ENCODE peak calls at places on chromosome 10, in six cellular contexts. V is natural killer cell; L is astrocyte of the spinal cord; H is Ammon's horn; U is activated T-helper 9 cell treated with anti-CD3 and anti-CD28 coated beads, Interleukin-2, amount 50 U/mL, for 16 hours; S is GM04503. X is an unnamed sample.

GRCh38 chr10:59361659-59362183 is 628 bp downstream of the FAM13C start:
- DNase-seq in S (no peak), L (no peak), V (no peak), H (no peak), U (no peak), X (no peak)

GRCh38 chr10:95728535-95728934 is 27.4 kb upstream of the ENTPD1 start:
- DNase-seq in L (peak; percentile 20), V (no peak), U (no peak), S (no peak), H (peak; percentile 37), X (no peak)

GRCh38 chr10:59793924-59794323 is 40.7 kb upstream of the MRLN start:
- DNase-seq in U (no peak), H (no peak), L (peak; percentile 57), V (no peak), S (no peak), X (no peak)

GRCh38 chr10:97267671-97268070 is 24.8 kb downstream of the ARHGAP19 start:
- DNase-seq in S (no peak), H (no peak), L (no peak), V (no peak), U (no peak), X (no peak)

GRCh38 chr10:86758231-86759072 is 2.0 kb downstream of the BMPR1A start:
- DNase-seq in H (no peak), S (no peak), L (peak; percentile 42), V (no peak), U (no peak), X (no peak)

GRCh38 chr10:9766762-9767161 is 1250.9 kb upstream of the CELF2 start:
- DNase-seq in U (no peak), S (no peak), V (no peak), H (no peak), L (no peak), X (no peak)

GRCh38 chr10:79055892-79056291 is 12.9 kb upstream of the ZMIZ1 start:
- DNase-seq in L (no peak), V (no peak), H (no peak), U (no peak), S (no peak), X (no peak)

GRCh38 chr10:35400600-35401268 is 64.4 kb downstream of the CCNY start:
- DNase-seq in L (no peak), S (no peak), H (no peak), U (no peak), V (no peak), X (no peak)

GRCh38 chr10:99630439-99630838 is 10.2 kb upstream of the SLC25A28 start:
- DNase-seq in H (no peak), V (no peak), S (no peak), U (no peak), L (peak; percentile 39), X (no peak)

GRCh38 chr10:12689893-12690292 is 311.6 kb downstream of the CCDC3 start:
- DNase-seq in H (no peak), S (no peak), L (no peak), U (no peak), V (no peak), X (no peak)

GRCh38 chr10:126583507-126584200 is 86.8 kb downstream of the C10orf90 start:
- DNase-seq in L (no peak), H (no peak), U (no peak), V (no peak), S (no peak), X (no peak)

GRCh38 chr10:88537337-88537736 is 45.8 kb downstream of the RNLS start:
- DNase-seq in H (no peak), L (no peak), U (no peak), S (no peak), V (no peak), X (no peak)

GRCh38 chr10:70432101-70432500 is 9.4 kb downstream of the NODAL start:
- DNase-seq in U (no peak), L (peak; percentile 18), V (no peak), H (peak; percentile 93), S (no peak), X (no peak)

GRCh38 chr10:59082249-59082648 is 94.2 kb upstream of the PHYHIPL start:
- DNase-seq in S (no peak), H (no peak), U (no peak), L (no peak), V (no peak), X (no peak)

GRCh38 chr10:50512743-50513416 is 110.9 kb downstream of the SGMS1 start:
- DNase-seq in S (no peak), L (no peak), H (no peak), U (no peak), V (no peak), X (no peak)